ENCODE peak calls at places on chromosomes 2 and 18, in ten cellular contexts. M is cardiac fibroblast, P is sigmoid colon, R is psoas muscle, D is fibroblast of the aortic adventitia, O is fibroblast of villous mesenchyme, Q is cardiac muscle cell, Y is endodermal cell, V is tibial artery, N is upper lobe of right lung. X is an unnamed sample.

GRCh38 chr18:32349728-32350395 is 120.8 kb downstream of the GAREM1 start:
- DNase-seq in M (peak), P (peak), R (no peak), D (peak), O (peak), Q (peak), Y (no peak), V (peak), N (no peak), X (peak)

GRCh38 chr2:42959993-42960834 is 167.8 kb upstream of the HAAO start:
- DNase-seq in M (no peak), P (no peak), R (no peak), D (no peak), O (no peak), Q (no peak), Y (no peak), V (no peak), N (no peak), X (no peak)

GRCh38 chr18:70491734-70492348 is 203.0 kb downstream of the SOCS6 start:
- DNase-seq in M (peak), P (no peak), R (no peak), D (peak), O (peak), Q (peak), Y (peak), V (peak), N (no peak), X (peak)

GRCh38 chr2:88220733-88221132 is 50.6 kb downstream of the THNSL2 start:
- DNase-seq in M (no peak), P (no peak), R (no peak), D (no peak), O (no peak), Q (no peak), Y (peak), V (no peak), N (no peak), X (no peak)

GRCh38 chr2:150681120-150681796 is 193.8 kb upstream of the RND3 start:
- DNase-seq in M (peak), P (no peak), R (no peak), D (peak), O (peak), Q (peak), Y (no peak), V (no peak), N (no peak), X (peak)

GRCh38 chr2:68438455-68439303 is 28.4 kb downstream of the FBXO48 start:
- DNase-seq in M (no peak), P (no peak), R (no peak), D (no peak), O (peak), Q (peak), Y (no peak), V (no peak), N (no peak), X (peak)

GRCh38 chr18:50195689-50196088 is 742 bp upstream of the MYO5B start:
- DNase-seq in M (no peak), P (no peak), R (no peak), D (no peak), O (no peak), Q (no peak), Y (no peak), V (no peak), N (no peak), X (no peak)

GRCh38 chr2:2763351-2763997 is 432.4 kb upstream of the MYT1L start:
- DNase-seq in M (no peak), P (no peak), R (no peak), D (no peak), O (no peak), Q (no peak), Y (peak), V (no peak), N (no peak), X (no peak)

GRCh38 chr2:28377201-28377816 is 15.3 kb upstream of the FOSL2 start:
- DNase-seq in M (no peak), P (no peak), R (peak), D (no peak), O (no peak), Q (no peak), Y (peak), V (no peak), N (peak), X (no peak)

GRCh38 chr2:9641641-9642040 is 10.8 kb upstream of the YWHAQ start:
- DNase-seq in M (no peak), P (no peak), R (no peak), D (no peak), O (no peak), Q (no peak), Y (no peak), V (no peak), N (no peak), X (no peak)

GRCh38 chr18:46096651-46097300 is 1.3 kb downstream of the ATP5F1A start:
- DNase-seq in M (peak), P (no peak), R (no peak), D (peak), O (peak), Q (no peak), Y (peak), V (no peak), N (no peak), X (peak)

GRCh38 chr2:64630752-64631151 is 23.0 kb downstream of the SERTAD2 start:
- DNase-seq in M (no peak), P (peak), R (no peak), D (no peak), O (no peak), Q (no peak), Y (peak), V (no peak), N (no peak), X (no peak)

GRCh38 chr2:217075225-217075802 is 215.4 kb upstream of the TNP1 start:
- DNase-seq in M (peak), P (no peak), R (peak), D (peak), O (peak), Q (peak), Y (peak), V (peak), N (no peak), X (peak)

GRCh38 chr2:97267411-97268074 is 154.6 kb downstream of the ANKRD36 start:
- DNase-seq in M (no peak), P (peak), R (peak), D (peak), O (no peak), Q (no peak), Y (peak), V (peak), N (peak), X (no peak)

GRCh38 chr18:59189746-59190145 is 30.2 kb upstream of the GRP start:
- DNase-seq in M (no peak), P (no peak), R (no peak), D (no peak), O (no peak), Q (no peak), Y (no peak), V (no peak), N (no peak), X (no peak)

DNA sequence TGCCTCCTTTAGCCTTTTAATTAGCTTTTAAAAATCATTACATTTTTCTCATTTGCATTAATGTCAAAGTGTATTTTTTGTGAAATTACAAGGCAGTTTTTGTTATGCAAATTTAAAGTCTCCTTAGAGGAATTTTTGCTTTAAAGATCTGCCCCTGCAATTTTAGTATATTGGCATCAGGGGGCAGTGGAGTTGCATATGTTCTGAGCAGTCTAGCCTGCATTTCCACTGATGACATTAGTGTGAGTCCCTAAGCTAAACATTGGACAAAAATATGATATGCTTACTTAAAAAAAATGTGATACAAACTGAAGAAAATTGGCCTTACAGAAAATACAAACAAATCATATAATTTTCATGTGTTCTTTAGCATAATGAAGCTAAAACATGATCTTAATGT is 426.5 kb downstream of the SLC4A3 start:
- DNase-seq in M (peak), P (no peak), R (no peak), D (no peak), O (no peak), Q (no peak), Y (no peak), V (no peak), N (no peak), X (peak)
- TF ChIP-seq CTCF in M (peak), P (no peak), R (no peak), D (no peak), O (peak), Q (peak), Y (peak), V (no peak), N (no peak), X (peak)

GRCh38 chr18:23356416-23356815 is 96.7 kb upstream of the RIOK3 start:
- DNase-seq in M (no peak), P (no peak), R (no peak), D (no peak), O (no peak), Q (no peak), Y (no peak), V (no peak), N (no peak), X (no peak)

GRCh38 chr18:23356915-23357421 is 96.1 kb upstream of the RIOK3 start:
- DNase-seq in M (peak), P (no peak), R (no peak), D (peak), O (peak), Q (peak), Y (no peak), V (no peak), N (no peak), X (peak)

GRCh38 chr18:23353459-23353858 is 99.6 kb upstream of the RIOK3 start:
- DNase-seq in M (no peak), P (no peak), R (no peak), D (no peak), O (no peak), Q (no peak), Y (no peak), V (no peak), N (no peak), X (no peak)

GRCh38 chr18:23354625-23355024 is 98.5 kb upstream of the RIOK3 start:
- DNase-seq in M (peak), P (no peak), R (no peak), D (peak), O (peak), Q (peak), Y (no peak), V (no peak), N (no peak), X (peak)

GRCh38 chr18:23355206-23355605 is 97.9 kb upstream of the RIOK3 start:
- DNase-seq in M (no peak), P (no peak), R (no peak), D (no peak), O (no peak), Q (no peak), Y (no peak), V (peak), N (no peak), X (no peak)
- H3K4me3 ChIP-seq in M (no peak), P (no peak), R (no peak), D (no peak), O (no peak), Q (no peak), Y (no peak), V (no peak), N (no peak), X (no peak)

GRCh38 chr2:219495531-219496122 is 3.1 kb upstream of the GMPPA start:
- DNase-seq in M (peak), P (peak), R (peak), D (peak), O (peak), Q (peak), Y (peak), V (peak), N (no peak), X (peak)
- TF ChIP-seq CTCF in M (peak), P (peak), R (peak), D (peak), O (peak), Q (peak), Y (peak), V (peak), N (peak), X (peak)

DNA sequence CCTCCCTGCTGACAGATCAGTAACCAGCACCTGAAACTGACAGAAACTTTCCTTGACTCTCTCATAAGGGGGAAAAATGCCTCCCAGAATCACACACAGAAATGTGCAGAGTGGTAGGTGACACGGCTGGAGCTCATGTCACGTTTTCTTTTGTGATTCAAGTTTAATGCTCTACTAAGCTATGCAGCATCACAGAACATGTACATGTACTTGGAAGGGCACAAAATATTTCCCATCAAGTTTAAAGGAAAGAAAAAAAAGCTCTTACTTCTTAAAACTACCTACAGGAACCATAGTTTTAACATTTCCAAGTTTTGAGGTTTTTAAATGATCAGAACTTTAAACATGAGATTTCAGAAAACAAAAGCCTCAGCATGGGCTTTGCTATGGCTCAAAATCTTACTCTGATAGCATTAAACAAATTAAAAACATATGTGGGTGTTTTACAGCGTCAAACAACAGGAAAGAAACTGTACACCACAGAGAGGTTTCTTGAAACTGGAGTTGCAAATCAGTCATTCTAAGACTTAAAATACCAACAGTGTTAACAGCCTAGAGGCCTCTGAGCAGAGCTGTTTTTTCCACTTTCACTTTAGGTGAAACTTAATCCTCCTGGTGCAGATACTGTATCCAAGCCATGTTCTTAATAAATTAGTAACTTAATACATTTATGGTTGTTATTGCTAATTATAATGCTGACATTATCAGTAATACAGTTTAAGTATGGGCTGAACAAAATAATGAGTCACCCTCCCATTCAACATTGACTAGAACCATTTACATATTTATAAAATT is 30.1 kb downstream of the MBP start:
- DNase-seq in M (peak), P (no peak), R (no peak), D (peak), O (peak), Q (peak), Y (no peak), V (no peak), N (no peak), X (peak)
- H3K4me3 ChIP-seq in M (peak), P (no peak), R (peak), D (peak), O (peak), Q (no peak), Y (no peak), V (no peak), N (no peak), X (peak)

GRCh38 chr2:61135510-61135909 is 26.5 kb upstream of the C2orf74 start:
- DNase-seq in M (peak), P (no peak), R (no peak), D (peak), O (peak), Q (peak), Y (no peak), V (no peak), N (no peak), X (peak)
- TF ChIP-seq CTCF in M (peak), P (no peak), R (peak), D (peak), O (peak), Q (peak), Y (peak), V (peak), N (peak), X (peak)

DNA sequence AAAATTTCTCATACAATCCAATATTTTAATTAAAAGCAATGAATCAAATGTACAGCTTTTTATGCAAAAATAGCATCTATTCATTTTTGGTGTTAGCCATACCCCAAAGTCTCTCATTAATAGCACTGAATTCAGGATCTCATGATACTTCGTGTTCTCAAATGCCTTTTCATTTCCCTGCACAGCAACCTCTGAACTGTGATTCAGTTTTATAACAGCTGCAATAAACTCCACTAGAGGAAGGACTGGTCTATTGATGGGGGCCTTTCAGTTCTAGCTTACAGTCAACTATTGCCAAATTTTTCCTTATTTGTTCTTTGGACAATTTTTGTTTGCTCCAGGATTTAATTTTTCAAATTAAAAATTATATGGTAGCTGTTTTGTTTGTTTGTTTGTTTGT is 4.8 kb upstream of the TMEM87B start:
- DNase-seq in M (no peak), P (no peak), R (no peak), D (no peak), O (no peak), Q (no peak), Y (no peak), V (no peak), N (no peak), X (no peak)
- H3K4me3 ChIP-seq in M (no peak), P (no peak), R (no peak), D (no peak), O (no peak), Q (no peak), Y (no peak), V (no peak), N (no peak), X (no peak)

GRCh38 chr2:224611938-224612337 is 26.8 kb upstream of the CUL3 start:
- DNase-seq in M (no peak), P (no peak), R (no peak), D (no peak), O (no peak), Q (no peak), Y (no peak), V (no peak), N (no peak), X (no peak)
- TF ChIP-seq CTCF in M (no peak), P (no peak), R (no peak), D (no peak), O (no peak), Q (no peak), Y (peak), V (no peak), N (no peak), X (no peak)